ENCODE peak calls at places on chromosomes 2 and 18, in seven cellular contexts. D, W, O, X, A, N and F are unnamed samples.

GRCh38 chr2:23606968-23607367 is 222.0 kb downstream of the KLHL29 start:
- DNase-seq in D (no peak), W (no peak), O (no peak), X (peak; percentile 43), A (peak; percentile 62), N (no peak), F (no peak)

GRCh38 chr2:25794544-25795276 is 83.6 kb downstream of the ASXL2 start:
- DNase-seq in D (no peak), W (no peak), O (no peak), X (no peak), A (no peak), N (no peak), F (no peak)

GRCh38 chr2:88055436-88056128 is at the start of gene KRCC1:
- DNase-seq in D (peak; percentile 48), W (peak; percentile 98), O (peak; percentile 95), X (peak; percentile 87), A (peak; percentile 98), N (peak; percentile 84), F (peak; percentile 98)

GRCh38 chr2:205698556-205699282 is 16.4 kb downstream of the NRP2 start:
- DNase-seq in D (no peak), W (no peak), O (no peak), X (no peak), A (no peak), N (no peak), F (no peak)

GRCh38 chr2:134582547-134582899 is 136.3 kb downstream of the TMEM163 start:
- DNase-seq in D (no peak), W (no peak), O (no peak), X (no peak), A (no peak), N (no peak), F (peak; percentile 34)

GRCh38 chr2:155958834-155959233 is 373.7 kb downstream of the NR4A2 start:
- DNase-seq in D (no peak), W (no peak), O (no peak), X (no peak), A (no peak), N (no peak), F (no peak)

GRCh38 chr2:1305357-1305756 is 107.9 kb upstream of the TPO start:
- DNase-seq in D (no peak), W (no peak), O (no peak), X (no peak), A (no peak), N (no peak), F (no peak)

GRCh38 chr18:23617412-23618009 is 31.2 kb upstream of the NPC1 start:
- DNase-seq in D (no peak), W (no peak), O (no peak), X (no peak), A (no peak), N (no peak), F (no peak)

GRCh38 chr2:188158337-188159100 is 133.2 kb upstream of the GULP1 start:
- DNase-seq in D (no peak), W (no peak), O (no peak), X (no peak), A (no peak), N (peak; percentile 55), F (no peak)

GRCh38 chr2:8682719-8683667 is 1.1 kb downstream of the ID2 start:
- DNase-seq in D (no peak), W (peak; percentile 40), O (no peak), X (no peak), A (peak; percentile 60), N (no peak), F (peak; percentile 37)

GRCh38 chr2:102000813-102001766 is 9.3 kb downstream of the IL1R2 start:
- DNase-seq in D (no peak), W (no peak), O (no peak), X (no peak), A (no peak), N (no peak), F (no peak)

GRCh38 chr2:187360286-187360685 is 87.8 kb downstream of the CALCRL start:
- DNase-seq in D (no peak), W (no peak), O (no peak), X (no peak), A (no peak), N (no peak), F (no peak)

GRCh38 chr18:13159579-13159978 is 59.0 kb upstream of the LDLRAD4 start:
- DNase-seq in D (no peak), W (peak; percentile 65), O (no peak), X (no peak), A (peak; percentile 73), N (peak; percentile 33), F (no peak)

GRCh38 chr2:165382362-165382761 is 87.1 kb upstream of the CSRNP3 start:
- DNase-seq in D (no peak), W (no peak), O (no peak), X (no peak), A (no peak), N (no peak), F (no peak)

GRCh38 chr2:20549144-20549543 is 101.8 kb downstream of the HS1BP3 start:
- DNase-seq in D (no peak), W (no peak), O (no peak), X (no peak), A (no peak), N (no peak), F (peak; percentile 24)

GRCh38 chr18:44680271-44681038 is at the start of gene SETBP1:
- DNase-seq in D (no peak), W (peak; percentile 25), O (peak; percentile 58), X (peak; percentile 4), A (peak; percentile 55), N (peak; percentile 20), F (peak; percentile 80)

GRCh38 chr2:27075219-27075871 is 3.1 kb upstream of the EMILIN1 start:
- DNase-seq in D (no peak), W (peak; percentile 56), O (peak; percentile 61), X (no peak), A (no peak), N (no peak), F (no peak)

GRCh38 chr2:95359035-95359434 is 43.5 kb upstream of the FAHD2A start:
- DNase-seq in D (no peak), W (no peak), O (no peak), X (peak; percentile 6), A (peak; percentile 30), N (peak; percentile 37), F (no peak)

GRCh38 chr2:201203916-201204654 is 21.1 kb downstream of the CASP10 start:
- DNase-seq in D (no peak), W (no peak), O (no peak), X (no peak), A (peak; percentile 73), N (peak; percentile 67), F (no peak)

GRCh38 chr18:58805482-58806187 is 59.0 kb upstream of the ZNF532 start:
- DNase-seq in D (no peak), W (no peak), O (no peak), X (no peak), A (no peak), N (no peak), F (no peak)

GRCh38 chr2:157818227-157818626 is 57.9 kb downstream of the ACVR1 start:
- DNase-seq in D (no peak), W (no peak), O (no peak), X (no peak), A (no peak), N (no peak), F (no peak)

GRCh38 chr2:242027676-242028450 is 158.3 kb downstream of the RTP5 start:
- DNase-seq in D (no peak), W (no peak), O (no peak), X (no peak), A (no peak), N (no peak), F (peak; percentile 13)

GRCh38 chr2:48306409-48307284 is 223.3 kb upstream of the STON1 start:
- DNase-seq in D (no peak), W (no peak), O (no peak), X (no peak), A (peak; percentile 11), N (peak; percentile 69), F (no peak)

GRCh38 chr2:49687873-49688272 is 533.6 kb upstream of the FSHR start:
- DNase-seq in D (no peak), W (peak; percentile 9), O (no peak), X (no peak), A (no peak), N (no peak), F (no peak)

GRCh38 chr2:6866239-6866745 is 585 bp upstream of the CMPK2 start:
- DNase-seq in D (no peak), W (peak; percentile 70), O (no peak), X (no peak), A (peak; percentile 24), N (no peak), F (peak; percentile 69)

GRCh38 chr2:96788393-96789244 is 27.4 kb upstream of the CNNM3 start:
- DNase-seq in D (no peak), W (peak; percentile 54), O (no peak), X (no peak), A (peak; percentile 49), N (no peak), F (no peak)

GRCh38 chr2:216536725-216537124 is 38.1 kb downstream of the RPL37A start:
- DNase-seq in D (no peak), W (peak; percentile 13), O (no peak), X (no peak), A (no peak), N (no peak), F (no peak)

GRCh38 chr2:41993086-41993812 is 54.6 kb upstream of the PKDCC start:
- DNase-seq in D (no peak), W (no peak), O (no peak), X (no peak), A (no peak), N (no peak), F (no peak)

GRCh38 chr2:45134726-45135125 is 125.5 kb upstream of the SIX2 start:
- DNase-seq in D (no peak), W (peak; percentile 9), O (no peak), X (no peak), A (no peak), N (no peak), F (no peak)

GRCh38 chr2:226077031-226077430 is 677.5 kb downstream of the NYAP2 start:
- DNase-seq in D (no peak), W (no peak), O (no peak), X (no peak), A (no peak), N (peak; percentile 8), F (no peak)

GRCh38 chr2:10392951-10393647 is 55.0 kb downstream of the ODC1 start:
- DNase-seq in D (no peak), W (no peak), O (no peak), X (no peak), A (no peak), N (no peak), F (peak; percentile 82)

GRCh38 chr2:47402555-47402804 is 476 bp upstream of the MSH2 start:
- DNase-seq in D (no peak), W (no peak), O (no peak), X (no peak), A (peak; percentile 27), N (no peak), F (no peak)

GRCh38 chr2:161983010-161983651 is 90.9 kb downstream of the DPP4 start:
- DNase-seq in D (no peak), W (no peak), O (no peak), X (no peak), A (no peak), N (no peak), F (no peak)

GRCh38 chr2:98572676-98573075 is 35.6 kb downstream of the COA5 start:
- DNase-seq in D (no peak), W (peak; percentile 28), O (no peak), X (no peak), A (peak; percentile 32), N (no peak), F (peak; percentile 4)

GRCh38 chr2:216695401-216695821 is at the start of gene IGFBP5:
- DNase-seq in D (no peak), W (peak; percentile 66), O (no peak), X (no peak), A (peak; percentile 62), N (peak; percentile 38), F (peak; percentile 69)

GRCh38 chr18:48994044-48994651 is 43.4 kb upstream of the SMAD7 start:
- DNase-seq in D (no peak), W (no peak), O (no peak), X (peak; percentile 65), A (peak; percentile 66), N (peak; percentile 92), F (no peak)

GRCh38 chr2:72204782-72205545 is 57.3 kb upstream of the CYP26B1 start:
- DNase-seq in D (no peak), W (peak; percentile 8), O (no peak), X (no peak), A (no peak), N (no peak), F (no peak)

GRCh38 chr2:128486640-128487375 is 168.1 kb upstream of the HS6ST1 start:
- DNase-seq in D (no peak), W (no peak), O (no peak), X (no peak), A (no peak), N (no peak), F (no peak)